ENCODE peak calls at places on chromosomes 16 and 17, in four cellular contexts. One of them, this sample, is unnamed.

GRCh38 chr17:19647697-19648474 is 665 bp upstream of the ALDH3A2 start:
- DNase-seq in PC-9: peak; percentile 55
- DNase-seq in effector memory CD4-positive, alpha-beta T cell: peak; percentile 16
- DNase-seq in colonic mucosa: peak; percentile 65
- DNase-seq in this sample: peak; percentile 81

GRCh38 chr16:88599092-88599733 is 29.0 kb downstream of the ZC3H18 start:
- DNase-seq in colonic mucosa: peak; percentile 43
- DNase-seq in effector memory CD4-positive, alpha-beta T cell: no peak
- DNase-seq in PC-9: no peak
- DNase-seq in this sample: no peak

GRCh38 chr16:16018705-16019104 is 69.3 kb downstream of the ABCC1 start:
- DNase-seq in effector memory CD4-positive, alpha-beta T cell: no peak
- DNase-seq in colonic mucosa: no peak
- DNase-seq in PC-9: no peak
- DNase-seq in this sample: no peak

GRCh38 chr17:34998205-34998604 is 17.9 kb downstream of the LIG3 start:
- DNase-seq in effector memory CD4-positive, alpha-beta T cell: peak; percentile 64
- DNase-seq in PC-9: peak; percentile 63
- DNase-seq in colonic mucosa: peak; percentile 77
- DNase-seq in this sample: peak; percentile 43

GRCh38 chr16:88561485-88562369 is 8.5 kb upstream of the ZC3H18 start:
- DNase-seq in effector memory CD4-positive, alpha-beta T cell: peak; percentile 22
- DNase-seq in colonic mucosa: peak; percentile 37
- DNase-seq in PC-9: peak; percentile 60
- DNase-seq in this sample: peak; percentile 48

GRCh38 chr17:50685691-50686493 is 21.8 kb downstream of the ANKRD40 start:
- DNase-seq in effector memory CD4-positive, alpha-beta T cell: no peak
- DNase-seq in PC-9: no peak
- DNase-seq in colonic mucosa: no peak
- DNase-seq in this sample: no peak

GRCh38 chr16:31271621-31272190 is 11.9 kb downstream of the ITGAM start:
- DNase-seq in PC-9: no peak
- DNase-seq in colonic mucosa: no peak
- DNase-seq in effector memory CD4-positive, alpha-beta T cell: no peak
- DNase-seq in this sample: no peak

GRCh38 chr17:2595200-2595599 is 1.7 kb downstream of the PAFAH1B1 start:
- DNase-seq in effector memory CD4-positive, alpha-beta T cell: no peak
- DNase-seq in PC-9: no peak
- DNase-seq in colonic mucosa: no peak
- DNase-seq in this sample: no peak

GRCh38 chr17:1797323-1797722 is 32.4 kb downstream of the SMYD4 start:
- DNase-seq in effector memory CD4-positive, alpha-beta T cell: no peak
- DNase-seq in PC-9: no peak
- DNase-seq in colonic mucosa: no peak
- DNase-seq in this sample: no peak

GRCh38 chr16:4652561-4652960 is 27.9 kb downstream of the MGRN1 start:
- DNase-seq in effector memory CD4-positive, alpha-beta T cell: no peak
- DNase-seq in colonic mucosa: no peak
- DNase-seq in PC-9: no peak
- DNase-seq in this sample: no peak

GRCh38 chr16:4654387-4654901 is 29.8 kb downstream of the MGRN1 start:
- DNase-seq in effector memory CD4-positive, alpha-beta T cell: no peak
- DNase-seq in colonic mucosa: no peak
- DNase-seq in PC-9: no peak
- DNase-seq in this sample: no peak

GRCh38 chr16:4655801-4656200 is 31.2 kb downstream of the MGRN1 start:
- DNase-seq in PC-9: no peak
- DNase-seq in effector memory CD4-positive, alpha-beta T cell: no peak
- DNase-seq in colonic mucosa: no peak
- DNase-seq in this sample: no peak

GRCh38 chr16:4654946-4655590 is 30.4 kb downstream of the MGRN1 start:
- DNase-seq in PC-9: no peak
- DNase-seq in colonic mucosa: no peak
- DNase-seq in effector memory CD4-positive, alpha-beta T cell: no peak
- DNase-seq in this sample: no peak

GRCh38 chr16:4653981-4654380 is 29.4 kb downstream of the MGRN1 start:
- DNase-seq in colonic mucosa: peak; percentile 92
- DNase-seq in effector memory CD4-positive, alpha-beta T cell: no peak
- DNase-seq in PC-9: no peak
- DNase-seq in this sample: no peak
- H3K27ac ChIP-seq in colonic mucosa: peak overlapping the region; percentile 71
- H3K27ac ChIP-seq in effector memory CD4-positive, alpha-beta T cell: no peak overlapping the region
- H3K27ac ChIP-seq in PC-9: no peak overlapping the region
- H3K27ac ChIP-seq in this sample: no peak overlapping the region

GRCh38 chr16:80346160-80346632 is 194.6 kb upstream of the DYNLRB2 start:
- DNase-seq in PC-9: no peak
- DNase-seq in effector memory CD4-positive, alpha-beta T cell: no peak
- DNase-seq in colonic mucosa: no peak
- DNase-seq in this sample: no peak
- H3K27ac ChIP-seq in PC-9: no peak overlapping the region
- H3K27ac ChIP-seq in effector memory CD4-positive, alpha-beta T cell: no peak overlapping the region
- H3K27ac ChIP-seq in colonic mucosa: no peak overlapping the region
- H3K27ac ChIP-seq in this sample: no peak overlapping the region

GRCh38 chr17:76881966-76882365 is 13.8 kb downstream of the MGAT5B start:
- DNase-seq in colonic mucosa: no peak
- DNase-seq in effector memory CD4-positive, alpha-beta T cell: no peak
- DNase-seq in PC-9: no peak
- DNase-seq in this sample: no peak
- H3K27ac ChIP-seq in colonic mucosa: no peak overlapping the region
- H3K27ac ChIP-seq in effector memory CD4-positive, alpha-beta T cell: no peak overlapping the region
- H3K27ac ChIP-seq in PC-9: no peak overlapping the region
- H3K27ac ChIP-seq in this sample: no peak overlapping the region

GRCh38 chr16:85570213-85570734 is 42.8 kb upstream of the GSE1 start:
- DNase-seq in effector memory CD4-positive, alpha-beta T cell: no peak
- DNase-seq in colonic mucosa: no peak
- DNase-seq in PC-9: peak; percentile 61
- DNase-seq in this sample: no peak

GRCh38 chr16:85568519-85568918 is 44.6 kb upstream of the GSE1 start:
- DNase-seq in effector memory CD4-positive, alpha-beta T cell: no peak
- DNase-seq in PC-9: no peak
- DNase-seq in colonic mucosa: peak; percentile 85
- DNase-seq in this sample: no peak

GRCh38 chr16:85570735-85571562 is 42.2 kb upstream of the GSE1 start:
- DNase-seq in effector memory CD4-positive, alpha-beta T cell: peak; percentile 12
- DNase-seq in PC-9: no peak
- DNase-seq in colonic mucosa: no peak
- DNase-seq in this sample: no peak

GRCh38 chr16:85569039-85569614 is 44.0 kb upstream of the GSE1 start:
- DNase-seq in effector memory CD4-positive, alpha-beta T cell: no peak
- DNase-seq in colonic mucosa: no peak
- DNase-seq in PC-9: no peak
- DNase-seq in this sample: no peak

GRCh38 chr16:85569615-85570212 is 43.4 kb upstream of the GSE1 start:
- DNase-seq in colonic mucosa: no peak
- DNase-seq in effector memory CD4-positive, alpha-beta T cell: no peak
- DNase-seq in PC-9: peak; percentile 22
- DNase-seq in this sample: no peak
- H3K27ac ChIP-seq in colonic mucosa: no peak overlapping the region
- H3K27ac ChIP-seq in effector memory CD4-positive, alpha-beta T cell: no peak overlapping the region
- H3K27ac ChIP-seq in PC-9: peak overlapping the region; percentile 34
- H3K27ac ChIP-seq in this sample: no peak overlapping the region

DNA sequence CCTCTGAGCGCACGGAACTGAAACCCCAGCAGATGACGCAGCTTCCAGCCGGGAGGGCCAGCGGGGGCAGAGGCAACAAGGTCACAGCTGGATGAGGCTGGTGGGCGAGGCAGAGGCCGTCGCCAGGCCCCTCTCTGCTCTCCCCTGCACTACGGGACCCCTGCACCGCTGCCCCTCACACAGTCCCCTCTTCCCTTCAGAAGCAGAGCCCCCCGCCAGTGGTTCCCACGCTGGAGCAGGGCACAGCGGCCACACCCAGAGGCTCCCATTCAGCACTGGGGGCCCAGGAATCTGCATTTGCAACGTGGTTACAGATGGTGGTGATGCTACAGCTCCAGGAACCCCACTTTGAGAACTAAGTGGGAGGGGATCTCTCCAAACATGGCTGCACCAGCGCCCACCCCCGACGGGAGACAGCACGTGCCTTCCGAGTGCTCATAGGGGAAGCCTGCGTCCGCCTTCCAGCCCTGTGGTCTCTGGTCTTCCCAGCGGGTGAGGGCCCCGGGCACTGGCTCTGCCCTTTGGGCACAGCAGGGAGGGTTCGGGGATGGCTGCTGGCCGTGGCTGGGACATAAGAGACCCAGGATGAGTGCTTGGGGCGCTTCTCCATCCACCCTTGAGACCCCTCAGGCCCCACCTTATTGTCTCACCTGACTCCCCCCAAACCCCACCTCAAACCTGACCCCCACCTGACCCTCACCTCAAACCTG is 4.7 kb upstream of the RAB40B start:
- DNase-seq in PC-9: no peak
- DNase-seq in colonic mucosa: no peak
- DNase-seq in effector memory CD4-positive, alpha-beta T cell: no peak
- DNase-seq in this sample: no peak
- H3K27ac ChIP-seq in PC-9: no peak overlapping the region
- H3K27ac ChIP-seq in colonic mucosa: peak overlapping the region; percentile 87
- H3K27ac ChIP-seq in effector memory CD4-positive, alpha-beta T cell: no peak overlapping the region
- H3K27ac ChIP-seq in this sample: no peak overlapping the region

DNA sequence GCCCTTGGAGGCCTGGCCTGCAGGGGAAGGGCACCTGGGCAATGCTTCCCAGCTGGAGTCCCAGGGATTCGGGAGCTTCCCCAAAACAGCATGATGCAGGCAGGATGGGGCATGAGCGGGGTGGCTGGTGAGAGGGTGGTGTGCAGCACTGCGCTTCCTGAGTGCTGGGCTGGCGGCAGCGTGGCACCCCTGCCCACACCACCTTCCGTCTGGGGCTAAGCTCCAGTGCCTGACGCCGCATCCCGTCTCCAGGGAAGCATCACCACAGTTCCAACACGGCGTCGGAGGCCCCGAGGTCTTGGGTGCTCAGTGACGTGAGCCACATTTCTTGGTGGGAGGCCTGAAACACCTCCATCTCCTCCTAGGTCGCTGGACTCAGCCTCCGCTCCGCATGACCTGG is 13.8 kb upstream of the MTSS2 start:
- DNase-seq in PC-9: no peak
- DNase-seq in effector memory CD4-positive, alpha-beta T cell: no peak
- DNase-seq in colonic mucosa: no peak
- DNase-seq in this sample: no peak
- H3K27ac ChIP-seq in PC-9: no peak overlapping the region
- H3K27ac ChIP-seq in effector memory CD4-positive, alpha-beta T cell: no peak overlapping the region
- H3K27ac ChIP-seq in colonic mucosa: no peak overlapping the region
- H3K27ac ChIP-seq in this sample: peak overlapping the region; percentile 91